ENCODE peak calls at places on chromosomes 2 and 18, in eight cellular contexts. One of them, this sample, is unnamed.
A peak's percentile ranks its signal among the peaks of the same experiment; 100 is the strongest.

GRCh38 chr2:174334781-174335604 is at the start of gene SP9:
- DNase-seq in kidney epithelial cell: no peak
- DNase-seq in NT2/D1: peak; percentile 81
- DNase-seq in T-helper 1 cell: no peak
- DNase-seq in ELR: peak; percentile 36
- DNase-seq in GM20000: peak; percentile 71
- DNase-seq in heart right ventricle: no peak
- DNase-seq in left ventricle myocardium inferior: no peak
- DNase-seq in this sample: no peak

GRCh38 chr2:143161982-143162837 is 33.0 kb downstream of the ARHGAP15 start:
- DNase-seq in heart right ventricle: peak; percentile 6
- DNase-seq in T-helper 1 cell: peak; percentile 54
- DNase-seq in ELR: peak; percentile 59
- DNase-seq in kidney epithelial cell: peak; percentile 21
- DNase-seq in GM20000: peak; percentile 18
- DNase-seq in left ventricle myocardium inferior: no peak
- DNase-seq in NT2/D1: peak; percentile 46
- DNase-seq in this sample: peak; percentile 50

GRCh38 chr2:132757676-132758075 is 87.7 kb upstream of the LYPD1 start:
- DNase-seq in kidney epithelial cell: no peak
- DNase-seq in NT2/D1: no peak
- DNase-seq in GM20000: no peak
- DNase-seq in heart right ventricle: no peak
- DNase-seq in left ventricle myocardium inferior: no peak
- DNase-seq in ELR: peak; percentile 41
- DNase-seq in T-helper 1 cell: no peak
- DNase-seq in this sample: no peak

GRCh38 chr18:63074987-63075404 is 244.6 kb downstream of the BCL2 start:
- DNase-seq in ELR: peak; percentile 47
- DNase-seq in heart right ventricle: peak; percentile 78
- DNase-seq in GM20000: peak; percentile 68
- DNase-seq in kidney epithelial cell: no peak
- DNase-seq in T-helper 1 cell: peak; percentile 33
- DNase-seq in left ventricle myocardium inferior: peak; percentile 84
- DNase-seq in NT2/D1: no peak
- DNase-seq in this sample: peak; percentile 86

GRCh38 chr18:7417742-7418141 is 149.4 kb upstream of the PTPRM start:
- DNase-seq in GM20000: no peak
- DNase-seq in ELR: peak; percentile 75
- DNase-seq in NT2/D1: no peak
- DNase-seq in T-helper 1 cell: no peak
- DNase-seq in heart right ventricle: no peak
- DNase-seq in kidney epithelial cell: peak; percentile 39
- DNase-seq in left ventricle myocardium inferior: no peak
- DNase-seq in this sample: no peak

GRCh38 chr2:70124983-70125480 is 37.8 kb downstream of the PCBP1 start:
- DNase-seq in kidney epithelial cell: no peak
- DNase-seq in GM20000: peak; percentile 49
- DNase-seq in NT2/D1: no peak
- DNase-seq in left ventricle myocardium inferior: peak; percentile 66
- DNase-seq in heart right ventricle: peak; percentile 70
- DNase-seq in T-helper 1 cell: peak; percentile 70
- DNase-seq in ELR: peak; percentile 63
- DNase-seq in this sample: peak; percentile 71

GRCh38 chr2:69973335-69973735 is 11.9 kb upstream of the ASPRV1 start:
- DNase-seq in T-helper 1 cell: no peak
- DNase-seq in GM20000: no peak
- DNase-seq in ELR: no peak
- DNase-seq in kidney epithelial cell: no peak
- DNase-seq in heart right ventricle: no peak
- DNase-seq in left ventricle myocardium inferior: no peak
- DNase-seq in NT2/D1: no peak
- DNase-seq in this sample: no peak

GRCh38 chr18:12003894-12004293 is 22.6 kb downstream of the IMPA2 start:
- DNase-seq in NT2/D1: no peak
- DNase-seq in heart right ventricle: peak; percentile 39
- DNase-seq in GM20000: no peak
- DNase-seq in ELR: no peak
- DNase-seq in kidney epithelial cell: no peak
- DNase-seq in T-helper 1 cell: no peak
- DNase-seq in left ventricle myocardium inferior: no peak
- DNase-seq in this sample: no peak

GRCh38 chr18:35322486-35323258 is 21.5 kb downstream of the ZNF24 start:
- DNase-seq in NT2/D1: no peak
- DNase-seq in kidney epithelial cell: no peak
- DNase-seq in left ventricle myocardium inferior: no peak
- DNase-seq in ELR: peak; percentile 15
- DNase-seq in T-helper 1 cell: no peak
- DNase-seq in GM20000: no peak
- DNase-seq in heart right ventricle: no peak
- DNase-seq in this sample: no peak

GRCh38 chr2:167692191-167692590 is 555.2 kb downstream of the STK39 start:
- DNase-seq in kidney epithelial cell: no peak
- DNase-seq in NT2/D1: no peak
- DNase-seq in heart right ventricle: no peak
- DNase-seq in GM20000: no peak
- DNase-seq in ELR: no peak
- DNase-seq in T-helper 1 cell: no peak
- DNase-seq in left ventricle myocardium inferior: no peak
- DNase-seq in this sample: no peak

GRCh38 chr2:218857371-218858137 is 2.1 kb upstream of the WNT6 start:
- DNase-seq in NT2/D1: no peak
- DNase-seq in heart right ventricle: no peak
- DNase-seq in left ventricle myocardium inferior: no peak
- DNase-seq in kidney epithelial cell: no peak
- DNase-seq in GM20000: no peak
- DNase-seq in ELR: no peak
- DNase-seq in T-helper 1 cell: no peak
- DNase-seq in this sample: no peak

GRCh38 chr2:7044253-7045250 is 127.3 kb downstream of the RNF144A start:
- DNase-seq in NT2/D1: peak; percentile 49
- DNase-seq in GM20000: peak; percentile 74
- DNase-seq in kidney epithelial cell: no peak
- DNase-seq in ELR: peak; percentile 19
- DNase-seq in heart right ventricle: peak; percentile 68
- DNase-seq in T-helper 1 cell: peak; percentile 43
- DNase-seq in left ventricle myocardium inferior: peak; percentile 73
- DNase-seq in this sample: peak; percentile 65

GRCh38 chr18:80210312-80211083 is 36.8 kb downstream of the PARD6G start:
- DNase-seq in kidney epithelial cell: no peak
- DNase-seq in NT2/D1: no peak
- DNase-seq in heart right ventricle: no peak
- DNase-seq in ELR: no peak
- DNase-seq in GM20000: no peak
- DNase-seq in T-helper 1 cell: no peak
- DNase-seq in left ventricle myocardium inferior: no peak
- DNase-seq in this sample: no peak

GRCh38 chr2:156818944-156819343 is 382.8 kb downstream of the GPD2 start:
- DNase-seq in NT2/D1: no peak
- DNase-seq in kidney epithelial cell: no peak
- DNase-seq in GM20000: no peak
- DNase-seq in T-helper 1 cell: no peak
- DNase-seq in left ventricle myocardium inferior: no peak
- DNase-seq in ELR: no peak
- DNase-seq in heart right ventricle: no peak
- DNase-seq in this sample: no peak

GRCh38 chr18:8667846-8668245 is 37.5 kb upstream of the MTCL1 start:
- DNase-seq in heart right ventricle: no peak
- DNase-seq in T-helper 1 cell: no peak
- DNase-seq in NT2/D1: no peak
- DNase-seq in ELR: peak; percentile 49
- DNase-seq in GM20000: no peak
- DNase-seq in kidney epithelial cell: no peak
- DNase-seq in left ventricle myocardium inferior: no peak
- DNase-seq in this sample: no peak

GRCh38 chr18:34595673-34596072 is 114.4 kb upstream of the DTNA start:
- DNase-seq in ELR: peak; percentile 3
- DNase-seq in NT2/D1: no peak
- DNase-seq in heart right ventricle: no peak
- DNase-seq in T-helper 1 cell: no peak
- DNase-seq in left ventricle myocardium inferior: no peak
- DNase-seq in GM20000: no peak
- DNase-seq in kidney epithelial cell: no peak
- DNase-seq in this sample: no peak

GRCh38 chr18:12278153-12278764 is 24.1 kb downstream of the CIDEA start:
- DNase-seq in left ventricle myocardium inferior: no peak
- DNase-seq in T-helper 1 cell: no peak
- DNase-seq in heart right ventricle: no peak
- DNase-seq in NT2/D1: peak; percentile 28
- DNase-seq in ELR: peak; percentile 45
- DNase-seq in kidney epithelial cell: no peak
- DNase-seq in GM20000: no peak
- DNase-seq in this sample: no peak

GRCh38 chr2:26475832-26476501 is 2.0 kb downstream of the OTOF start:
- DNase-seq in ELR: no peak
- DNase-seq in NT2/D1: no peak
- DNase-seq in kidney epithelial cell: no peak
- DNase-seq in left ventricle myocardium inferior: no peak
- DNase-seq in GM20000: no peak
- DNase-seq in T-helper 1 cell: no peak
- DNase-seq in heart right ventricle: no peak
- DNase-seq in this sample: no peak

GRCh38 chr2:27493948-27494283 is 1.1 kb downstream of the FNDC4 start:
- DNase-seq in kidney epithelial cell: no peak
- DNase-seq in ELR: no peak
- DNase-seq in left ventricle myocardium inferior: no peak
- DNase-seq in heart right ventricle: no peak
- DNase-seq in NT2/D1: no peak
- DNase-seq in GM20000: no peak
- DNase-seq in T-helper 1 cell: no peak
- DNase-seq in this sample: no peak

GRCh38 chr2:118817469-118817868 is 30.0 kb downstream of the EN1 start:
- DNase-seq in heart right ventricle: no peak
- DNase-seq in GM20000: no peak
- DNase-seq in left ventricle myocardium inferior: no peak
- DNase-seq in kidney epithelial cell: no peak
- DNase-seq in NT2/D1: no peak
- DNase-seq in T-helper 1 cell: no peak
- DNase-seq in ELR: no peak
- DNase-seq in this sample: no peak

GRCh38 chr2:152200562-152201465 is 25.3 kb upstream of the STAM2 start:
- DNase-seq in NT2/D1: no peak
- DNase-seq in left ventricle myocardium inferior: peak; percentile 88
- DNase-seq in ELR: peak; percentile 100
- DNase-seq in T-helper 1 cell: peak; percentile 5
- DNase-seq in heart right ventricle: peak; percentile 69
- DNase-seq in GM20000: no peak
- DNase-seq in kidney epithelial cell: peak; percentile 95
- DNase-seq in this sample: no peak

GRCh38 chr2:28751956-28752607 is 452 bp downstream of the PPP1CB start:
- DNase-seq in kidney epithelial cell: no peak
- DNase-seq in heart right ventricle: peak; percentile 25
- DNase-seq in GM20000: peak; percentile 48
- DNase-seq in left ventricle myocardium inferior: peak; percentile 29
- DNase-seq in ELR: peak; percentile 38
- DNase-seq in T-helper 1 cell: peak; percentile 45
- DNase-seq in NT2/D1: peak; percentile 58
- DNase-seq in this sample: no peak

GRCh38 chr2:189328451-189329249 is 112.6 kb upstream of the WDR75 start:
- DNase-seq in GM20000: no peak
- DNase-seq in ELR: peak; percentile 77
- DNase-seq in T-helper 1 cell: no peak
- DNase-seq in left ventricle myocardium inferior: no peak
- DNase-seq in heart right ventricle: no peak
- DNase-seq in NT2/D1: no peak
- DNase-seq in kidney epithelial cell: no peak
- DNase-seq in this sample: no peak

GRCh38 chr2:237073552-237073951 is 12.1 kb upstream of the COPS8 start:
- DNase-seq in T-helper 1 cell: no peak
- DNase-seq in kidney epithelial cell: no peak
- DNase-seq in ELR: peak; percentile 70
- DNase-seq in left ventricle myocardium inferior: no peak
- DNase-seq in NT2/D1: no peak
- DNase-seq in GM20000: no peak
- DNase-seq in heart right ventricle: no peak
- DNase-seq in this sample: no peak

GRCh38 chr2:233980955-233981555 is 63.9 kb downstream of the TRPM8 start:
- DNase-seq in T-helper 1 cell: no peak
- DNase-seq in NT2/D1: no peak
- DNase-seq in kidney epithelial cell: no peak
- DNase-seq in left ventricle myocardium inferior: no peak
- DNase-seq in GM20000: no peak
- DNase-seq in ELR: no peak
- DNase-seq in heart right ventricle: no peak
- DNase-seq in this sample: no peak

GRCh38 chr2:98311771-98312545 is 34.3 kb upstream of the CNGA3 start:
- DNase-seq in T-helper 1 cell: no peak
- DNase-seq in ELR: no peak
- DNase-seq in NT2/D1: no peak
- DNase-seq in left ventricle myocardium inferior: no peak
- DNase-seq in GM20000: no peak
- DNase-seq in heart right ventricle: no peak
- DNase-seq in kidney epithelial cell: no peak
- DNase-seq in this sample: no peak

GRCh38 chr2:19337742-19338141 is 20.7 kb downstream of the OSR1 start:
- DNase-seq in NT2/D1: no peak
- DNase-seq in heart right ventricle: no peak
- DNase-seq in kidney epithelial cell: no peak
- DNase-seq in T-helper 1 cell: no peak
- DNase-seq in GM20000: no peak
- DNase-seq in left ventricle myocardium inferior: no peak
- DNase-seq in ELR: no peak
- DNase-seq in this sample: no peak

GRCh38 chr2:172195836-172196376 is 93.2 kb upstream of the DLX2 start:
- DNase-seq in GM20000: no peak
- DNase-seq in kidney epithelial cell: no peak
- DNase-seq in heart right ventricle: no peak
- DNase-seq in ELR: no peak
- DNase-seq in T-helper 1 cell: no peak
- DNase-seq in NT2/D1: no peak
- DNase-seq in left ventricle myocardium inferior: no peak
- DNase-seq in this sample: no peak

GRCh38 chr2:130834091-130834922 is 2.4 kb upstream of the ARHGEF4 start:
- DNase-seq in T-helper 1 cell: no peak
- DNase-seq in heart right ventricle: no peak
- DNase-seq in ELR: peak; percentile 81
- DNase-seq in kidney epithelial cell: peak; percentile 28
- DNase-seq in NT2/D1: no peak
- DNase-seq in left ventricle myocardium inferior: no peak
- DNase-seq in GM20000: no peak
- DNase-seq in this sample: no peak